ENCODE peak calls at places on chromosomes 12 and 14, in five cellular contexts. X is thyroid gland, Z is IMR-90, D is body of pancreas, A is breast epithelium. Q is an unnamed sample.

GRCh38 chr12:124562796-124563181 is 4.6 kb downstream of the NCOR2 start:
- DNase-seq in X (no peak), Z (no peak), D (no peak), A (no peak), Q (no peak)

GRCh38 chr14:56379956-56380355 is 199.6 kb upstream of the TMEM260 start:
- DNase-seq in X (no peak), Z (no peak), D (no peak), A (no peak), Q (no peak)

GRCh38 chr14:93702946-93703345 is 85.3 kb downstream of the PRIMA1 start:
- DNase-seq in X (no peak), Z (no peak), D (no peak), A (no peak), Q (no peak)

GRCh38 chr12:51970904-51971646 is 19.6 kb downstream of the ACVR1B start:
- DNase-seq in X (no peak), Z (peak; percentile 80), D (no peak), A (no peak), Q (no peak)

GRCh38 chr12:65740873-65741600 is 83.2 kb upstream of the HMGA2 start:
- DNase-seq in X (peak; percentile 65), Z (peak; percentile 74), D (peak; percentile 77), A (no peak), Q (peak; percentile 85)

GRCh38 chr12:3527181-3527580 is 36.2 kb downstream of the PRMT8 start:
- DNase-seq in X (no peak), Z (peak; percentile 60), D (no peak), A (no peak), Q (no peak)

GRCh38 chr12:91272456-91273063 is 89.9 kb upstream of the DCN start:
- DNase-seq in X (peak; percentile 13), Z (no peak), D (peak; percentile 29), A (no peak), Q (peak; percentile 77)

GRCh38 chr12:40226652-40227051 is 1.9 kb downstream of the LRRK2 start:
- DNase-seq in X (peak; percentile 10), Z (peak; percentile 73), D (peak; percentile 64), A (no peak), Q (peak; percentile 52)

GRCh38 chr12:113062502-113063395 is 6.2 kb downstream of the DTX1 start:
- DNase-seq in X (no peak), Z (no peak), D (no peak), A (no peak), Q (no peak)

GRCh38 chr12:117552971-117553370 is 191.5 kb upstream of the NOS1 start:
- DNase-seq in X (peak; percentile 27), Z (no peak), D (peak; percentile 27), A (no peak), Q (no peak)

GRCh38 chr12:14701808-14702568 is 5.6 kb upstream of the GUCY2C start:
- DNase-seq in X (no peak), Z (no peak), D (no peak), A (no peak), Q (no peak)

GRCh38 chr12:1593232-1594044 is 943 bp downstream of the FBXL14 start:
- DNase-seq in X (peak; percentile 60), Z (no peak), D (peak; percentile 59), A (no peak), Q (peak; percentile 59)

GRCh38 chr12:106248849-106249371 is 1.1 kb upstream of the CKAP4 start:
- DNase-seq in X (no peak), Z (peak; percentile 68), D (no peak), A (no peak), Q (no peak)

GRCh38 chr12:25979563-25979962 is 21.1 kb downstream of the RASSF8 start:
- DNase-seq in X (no peak), Z (no peak), D (no peak), A (no peak), Q (no peak)

GRCh38 chr12:127509066-127509778 is 757.7 kb upstream of the TMEM132C start:
- DNase-seq in X (no peak), Z (peak; percentile 89), D (no peak), A (no peak), Q (no peak)

GRCh38 chr14:53295985-53296582 is 143.0 kb upstream of the DDHD1 start:
- DNase-seq in X (no peak), Z (peak; percentile 45), D (no peak), A (no peak), Q (no peak)

GRCh38 chr12:17062296-17063061 is 456.5 kb upstream of the LMO3 start:
- DNase-seq in X (no peak), Z (no peak), D (no peak), A (no peak), Q (no peak)

GRCh38 chr14:101738921-101739320 is 22.6 kb upstream of the PPP2R5C start:
- DNase-seq in X (no peak), Z (no peak), D (no peak), A (no peak), Q (no peak)

GRCh38 chr12:6347367-6348338 is 5.8 kb upstream of the TNFRSF1A start:
- DNase-seq in X (peak; percentile 66), Z (peak; percentile 64), D (peak; percentile 66), A (no peak), Q (peak; percentile 75)

GRCh38 chr12:114696443-114697245 is 12.7 kb upstream of the TBX3 start:
- DNase-seq in X (peak; percentile 56), Z (no peak), D (no peak), A (no peak), Q (no peak)

GRCh38 chr12:125184213-125184952 is 119.1 kb downstream of the AACS start:
- DNase-seq in X (no peak), Z (no peak), D (no peak), A (no peak), Q (no peak)

GRCh38 chr12:92550661-92551060 is 152.1 kb upstream of the PLEKHG7 start:
- DNase-seq in X (no peak), Z (no peak), D (no peak), A (no peak), Q (no peak)

GRCh38 chr12:89710873-89711179 is 2.2 kb upstream of the ATP2B1 start:
- DNase-seq in X (no peak), Z (no peak), D (no peak), A (no peak), Q (no peak)

GRCh38 chr12:27498159-27498558 is 25.8 kb upstream of the PPFIBP1 start:
- DNase-seq in X (no peak), Z (no peak), D (no peak), A (no peak), Q (no peak)

DNA sequence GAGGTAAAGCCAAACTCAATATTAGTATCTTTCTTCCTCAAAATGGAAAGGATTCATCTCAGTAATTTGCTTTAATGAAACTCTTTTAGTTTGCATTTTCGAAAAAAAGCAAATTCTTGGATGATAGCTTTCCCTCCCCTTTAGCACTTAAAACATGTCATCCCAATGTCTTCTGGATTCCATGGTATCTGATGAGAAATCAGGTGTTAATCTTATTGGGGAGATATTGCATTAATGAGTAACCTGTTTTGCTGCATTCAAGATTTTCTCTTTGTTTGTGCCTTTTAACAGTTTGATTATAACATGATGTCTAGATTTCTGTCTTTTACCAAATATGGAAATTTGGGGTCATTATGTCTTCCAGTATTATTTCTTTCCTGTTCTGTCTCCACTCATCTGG is 405.1 kb upstream of the FOXG1 start:
- DNase-seq in X (no peak), Z (no peak), D (no peak), A (no peak), Q (no peak)
- H3K9me3 ChIP-seq in X (no peaks in the 10 kb centered on the region), Z (peaks cover 8% of the 10 kb centered on the region), D (no peaks in the 10 kb centered on the region), A (peaks cover 7% of the 10 kb centered on the region), Q (no peaks in the 10 kb centered on the region)

DNA sequence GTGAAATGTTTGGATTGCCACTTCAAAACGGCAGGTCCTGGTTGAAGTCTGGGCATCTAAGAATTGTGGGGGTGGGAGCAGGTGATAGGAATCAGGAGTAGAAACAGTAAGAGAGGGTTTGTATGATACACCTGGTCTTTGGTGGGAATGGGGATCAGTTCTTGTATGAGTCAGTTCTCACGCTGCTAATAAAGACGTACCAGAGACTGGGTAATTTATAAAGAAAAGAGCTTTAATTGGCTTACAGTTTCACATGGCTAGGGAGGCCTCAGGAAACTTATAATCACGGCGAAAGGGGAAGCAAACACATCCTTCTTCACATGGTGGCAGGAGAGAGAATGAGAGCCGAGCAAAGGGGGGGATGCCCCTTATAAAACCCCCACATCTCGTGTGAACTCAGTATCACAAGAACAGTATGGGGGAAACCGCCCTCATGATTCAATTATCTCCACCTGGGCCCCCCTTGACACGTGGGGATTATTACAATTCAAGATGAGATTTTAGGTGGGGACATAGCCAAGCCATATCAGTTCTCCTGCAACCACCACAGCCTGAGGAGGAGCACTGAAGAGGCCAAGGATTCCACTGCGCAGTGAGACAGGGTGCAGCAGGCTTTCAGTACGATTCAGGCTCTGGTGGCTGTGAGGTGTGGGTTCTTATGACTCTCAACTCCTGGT is 52.1 kb downstream of the DRAM1 start:
- DNase-seq in X (no peak), Z (no peak), D (no peak), A (no peak), Q (no peak)
- TF ChIP-seq POLR2A in X (no peak), Z (no peak), D (no peak), A (no peak), Q (no peak)

GRCh38 chr12:8828514-8829127 is 6.2 kb downstream of the A2ML1 start:
- DNase-seq in X (no peak), Z (no peak), D (no peak), A (no peak), Q (no peak)

GRCh38 chr12:8822298-8822697 is at the start of gene A2ML1:
- DNase-seq in X (no peak), Z (no peak), D (no peak), A (no peak), Q (no peak)

GRCh38 chr12:8819676-8819980 is 2.8 kb upstream of the A2ML1 start:
- DNase-seq in X (no peak), Z (peak; percentile 9), D (no peak), A (no peak), Q (no peak)

GRCh38 chr12:8827551-8828347 is 5.3 kb downstream of the A2ML1 start:
- DNase-seq in X (no peak), Z (no peak), D (no peak), A (peak; percentile 62), Q (no peak)

GRCh38 chr12:8823565-8824300 is 1.3 kb downstream of the A2ML1 start:
- DNase-seq in X (peak; percentile 29), Z (peak; percentile 12), D (peak; percentile 15), A (no peak), Q (peak; percentile 64)
- TF ChIP-seq CTCF in X (peak; percentile 58), Z (peak; percentile 48), D (peak; percentile 33), A (no peak), Q (peak; percentile 69)

GRCh38 chr12:133061954-133062353 is 18.8 kb upstream of the ZNF140 start:
- DNase-seq in X (no peak), Z (no peak), D (no peak), A (no peak), Q (no peak)

GRCh38 chr12:133058203-133059125 is 21.2 kb downstream of the ZNF84 start:
- DNase-seq in X (no peak), Z (peak; percentile 2), D (no peak), A (no peak), Q (no peak)

DNA sequence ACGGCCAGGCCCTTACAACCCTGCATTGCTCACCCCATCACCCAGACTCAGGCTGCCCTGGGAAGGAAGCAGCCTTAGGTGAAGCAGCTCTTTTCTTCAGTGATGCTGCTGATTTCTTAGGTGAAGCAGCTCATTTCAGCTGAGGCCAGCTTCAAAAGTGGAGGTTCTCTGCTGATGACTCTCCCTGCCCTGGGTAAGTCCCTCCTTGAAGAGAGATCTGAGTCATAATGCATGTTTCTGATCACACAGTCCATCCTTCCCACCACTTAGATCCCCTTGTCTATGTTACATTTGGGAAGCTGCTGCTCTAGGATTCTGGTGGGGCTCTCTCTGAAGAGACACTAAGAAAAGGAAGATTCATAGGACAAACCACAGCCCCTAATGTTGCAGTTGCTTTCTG is 17.2 kb upstream of the ZNF140 start:
- DNase-seq in X (no peak), Z (no peak), D (no peak), A (no peak), Q (no peak)
- H3K9me3 ChIP-seq in X (peaks cover 11% of the 10 kb centered on the region), Z (peaks cover 82% of the 10 kb centered on the region), D (peaks cover 14% of the 10 kb centered on the region), A (peaks cover 97% of the 10 kb centered on the region), Q (peaks cover 9% of the 10 kb centered on the region)

GRCh38 chr12:53461059-53461458 is 9.2 kb downstream of the PCBP2 start:
- DNase-seq in X (no peak), Z (no peak), D (no peak), A (no peak), Q (no peak)
- TF ChIP-seq POLR2A in X (no peak), Z (no peak), D (no peak), A (no peak), Q (no peak)

Q was measured in testis.